ENCODE peak calls at places on chromosomes 5 and 9, in six cellular contexts. One of them, this sample, is unnamed.

GRCh38 chr5:35237580-35238376 is 7.5 kb upstream of the PRLR start:
- DNase-seq in fibroblast of the aortic adventitia: no peak
- DNase-seq in NCI-H2081: no peak
- DNase-seq in astrocyte of the cerebellum: no peak
- DNase-seq in A549: peak
- DNase-seq in iPS-NIHi11: no peak
- DNase-seq in this sample: no peak

GRCh38 chr5:148913493-148913892 is 87.1 kb downstream of the ADRB2 start:
- DNase-seq in fibroblast of the aortic adventitia: no peak
- DNase-seq in NCI-H2081: no peak
- DNase-seq in astrocyte of the cerebellum: no peak
- DNase-seq in A549: no peak
- DNase-seq in iPS-NIHi11: no peak
- DNase-seq in this sample: no peak

GRCh38 chr9:36517131-36517530 is 55.6 kb upstream of the MELK start:
- DNase-seq in fibroblast of the aortic adventitia: no peak
- DNase-seq in NCI-H2081: no peak
- DNase-seq in astrocyte of the cerebellum: no peak
- DNase-seq in A549: no peak
- DNase-seq in iPS-NIHi11: no peak
- DNase-seq in this sample: no peak

GRCh38 chr9:100294341-100294740 is 58.4 kb downstream of the TEX10 start:
- DNase-seq in fibroblast of the aortic adventitia: peak
- DNase-seq in NCI-H2081: no peak
- DNase-seq in astrocyte of the cerebellum: no peak
- DNase-seq in A549: no peak
- DNase-seq in iPS-NIHi11: no peak
- DNase-seq in this sample: no peak

GRCh38 chr5:51632794-51633193 is 249.5 kb downstream of the ISL1 start:
- DNase-seq in fibroblast of the aortic adventitia: peak
- DNase-seq in NCI-H2081: peak
- DNase-seq in astrocyte of the cerebellum: peak
- DNase-seq in A549: no peak
- DNase-seq in iPS-NIHi11: no peak
- DNase-seq in this sample: no peak

GRCh38 chr5:139402561-139403158 is 1.2 kb downstream of the SPATA24 start:
- DNase-seq in fibroblast of the aortic adventitia: no peak
- DNase-seq in NCI-H2081: no peak
- DNase-seq in astrocyte of the cerebellum: no peak
- DNase-seq in A549: peak
- DNase-seq in iPS-NIHi11: peak
- DNase-seq in this sample: no peak

GRCh38 chr9:445033-445432 is 230.4 kb downstream of the DOCK8 start:
- DNase-seq in fibroblast of the aortic adventitia: peak
- DNase-seq in NCI-H2081: no peak
- DNase-seq in astrocyte of the cerebellum: no peak
- DNase-seq in A549: peak
- DNase-seq in iPS-NIHi11: no peak
- DNase-seq in this sample: no peak

GRCh38 chr5:57037355-57037754 is 85.4 kb upstream of the MIER3 start:
- DNase-seq in fibroblast of the aortic adventitia: no peak
- DNase-seq in NCI-H2081: no peak
- DNase-seq in astrocyte of the cerebellum: no peak
- DNase-seq in A549: peak
- DNase-seq in iPS-NIHi11: peak
- DNase-seq in this sample: no peak

GRCh38 chr5:91225848-91226686 is 157.1 kb downstream of the ARRDC3 start:
- DNase-seq in fibroblast of the aortic adventitia: no peak
- DNase-seq in NCI-H2081: peak
- DNase-seq in astrocyte of the cerebellum: no peak
- DNase-seq in A549: peak
- DNase-seq in iPS-NIHi11: peak
- DNase-seq in this sample: no peak

GRCh38 chr5:176170084-176170483 is 68.1 kb upstream of the SIMC1 start:
- DNase-seq in fibroblast of the aortic adventitia: no peak
- DNase-seq in NCI-H2081: no peak
- DNase-seq in astrocyte of the cerebellum: no peak
- DNase-seq in A549: no peak
- DNase-seq in iPS-NIHi11: no peak
- DNase-seq in this sample: no peak

GRCh38 chr9:136882109-136882946 is 4.0 kb upstream of the TRAF2 start:
- DNase-seq in fibroblast of the aortic adventitia: peak
- DNase-seq in NCI-H2081: no peak
- DNase-seq in astrocyte of the cerebellum: no peak
- DNase-seq in A549: peak
- DNase-seq in iPS-NIHi11: peak
- DNase-seq in this sample: peak

GRCh38 chr5:115811406-115811805 is 5.1 kb downstream of the CDO1 start:
- DNase-seq in fibroblast of the aortic adventitia: no peak
- DNase-seq in NCI-H2081: no peak
- DNase-seq in astrocyte of the cerebellum: no peak
- DNase-seq in A549: no peak
- DNase-seq in iPS-NIHi11: no peak
- DNase-seq in this sample: no peak

GRCh38 chr5:145510769-145511168 is 324.4 kb downstream of the PRELID2 start:
- DNase-seq in fibroblast of the aortic adventitia: no peak
- DNase-seq in NCI-H2081: no peak
- DNase-seq in astrocyte of the cerebellum: no peak
- DNase-seq in A549: no peak
- DNase-seq in iPS-NIHi11: no peak
- DNase-seq in this sample: no peak

GRCh38 chr5:39714036-39714698 is 289.4 kb upstream of the DAB2 start:
- DNase-seq in fibroblast of the aortic adventitia: peak
- DNase-seq in NCI-H2081: peak
- DNase-seq in astrocyte of the cerebellum: peak
- DNase-seq in A549: peak
- DNase-seq in iPS-NIHi11: peak
- DNase-seq in this sample: peak

GRCh38 chr9:34995288-34996060 is 5.9 kb downstream of the DNAJB5 start:
- DNase-seq in fibroblast of the aortic adventitia: peak
- DNase-seq in NCI-H2081: no peak
- DNase-seq in astrocyte of the cerebellum: no peak
- DNase-seq in A549: no peak
- DNase-seq in iPS-NIHi11: no peak
- DNase-seq in this sample: no peak

This sample was measured in T1000.